ENCODE peak calls at places on chromosomes 3 and 15, in ten cellular contexts. B is T follicular helper cell, Y is neuronal stem cell, T is neural crest cell, W is mesothelial cell of epicardium, M is posterior vena cava, R is renal cortical epithelial cell, X is endothelial cell, V is substantia nigra, P is cardiac fibroblast. S is an unnamed sample.
A peak's percentile ranks its signal among the peaks of the same experiment; 100 is the strongest.

GRCh38 chr3:71589132-71589531 is 5.6 kb upstream of the FOXP1 start:
- DNase-seq in P (no peak), M (no peak), R (no peak), B (no peak), T (no peak), V (no peak), Y (no peak), X (no peak), W (no peak), S (no peak)

GRCh38 chr3:196275126-196275525 is 12.4 kb downstream of the PCYT1A start:
- DNase-seq in M (no peak), T (no peak), V (no peak), Y (no peak), P (peak; percentile 17), X (no peak), R (no peak), B (no peak), W (no peak), S (no peak)

GRCh38 chr3:195540031-195540430 is 3.1 kb downstream of the PPP1R2 start:
- DNase-seq in B (no peak), W (no peak), V (no peak), T (no peak), M (no peak), P (no peak), X (no peak), Y (no peak), R (no peak), S (no peak)

GRCh38 chr3:194867270-194867983 is 181.7 kb downstream of the FAM43A start:
- DNase-seq in W (no peak), R (no peak), M (no peak), X (no peak), T (no peak), B (no peak), V (no peak), P (peak; percentile 54), Y (no peak), S (no peak)

GRCh38 chr3:118267588-118267987 is 767.1 kb downstream of the IGSF11 start:
- DNase-seq in R (no peak), W (no peak), T (no peak), X (no peak), Y (no peak), M (no peak), B (no peak), V (no peak), P (no peak), S (no peak)

GRCh38 chr15:73244333-73244732 is 124.4 kb downstream of the HCN4 start:
- DNase-seq in V (no peak), T (no peak), M (no peak), B (no peak), R (peak; percentile 40), Y (no peak), X (no peak), W (no peak), P (no peak), S (no peak)

GRCh38 chr3:105253225-105253624 is 113.5 kb upstream of the ALCAM start:
- DNase-seq in Y (peak; percentile 40), P (peak; percentile 52), R (no peak), X (no peak), M (no peak), T (no peak), V (no peak), B (no peak), W (no peak), S (no peak)

GRCh38 chr15:65824941-65825544 is 33.0 kb upstream of the DENND4A start:
- DNase-seq in T (no peak), Y (no peak), P (peak; percentile 78), V (no peak), W (no peak), R (peak; percentile 74), X (no peak), B (no peak), M (no peak), S (peak; percentile 37)

GRCh38 chr3:158845748-158846350 is 44.0 kb downstream of the MFSD1 start:
- DNase-seq in Y (peak; percentile 14), T (no peak), B (peak; percentile 4), X (peak; percentile 30), W (no peak), M (no peak), V (no peak), P (peak; percentile 28), R (peak; percentile 49), S (no peak)